ENCODE peak calls at places on chromosomes 7 and 10, in nine cellular contexts. I, L, S, G, J, T, V, Q and P are unnamed samples. For H3K27me3, the result is how much of the 10 kb centered on the place peaks cover.

GRCh38 chr7:120991570-120991969 is 3.1 kb downstream of the CPED1 start:
- DNase-seq in Q (peak), I (no peak), V (no peak), J (no peak), L (no peak), T (no peak), S (no peak), G (no peak), P (no peak)

GRCh38 chr10:5951167-5951711 is 26.1 kb downstream of the IL15RA start:
- DNase-seq in T (peak), Q (peak), S (peak), L (peak), V (peak), I (no peak), J (peak), G (peak), P (no peak)

GRCh38 chr7:158491094-158491493 is 96.5 kb downstream of the PTPRN2 start:
- DNase-seq in I (no peak), L (no peak), S (no peak), Q (no peak), G (no peak), V (no peak), J (no peak), T (no peak), P (no peak)

GRCh38 chr7:108630002-108630401 is 60.3 kb downstream of the DNAJB9 start:
- DNase-seq in V (no peak), G (no peak), L (no peak), S (no peak), T (no peak), Q (no peak), J (no peak), I (peak), P (peak)

GRCh38 chr10:26879744-26880143 is 19.0 kb upstream of the ABI1 start:
- DNase-seq in T (peak), Q (peak), L (no peak), S (no peak), J (peak), G (no peak), I (no peak), V (no peak), P (no peak)

GRCh38 chr7:20417260-20417659 is 86.6 kb downstream of the ITGB8 start:
- DNase-seq in Q (no peak), G (no peak), L (no peak), T (no peak), S (no peak), J (no peak), V (no peak), I (no peak), P (no peak)

GRCh38 chr7:121097577-121097976 is 109.1 kb downstream of the CPED1 start:
- DNase-seq in G (no peak), J (no peak), T (no peak), I (no peak), V (no peak), Q (no peak), L (no peak), S (no peak), P (no peak)

GRCh38 chr7:123401295-123401694 is 133.1 kb downstream of the IQUB start:
- DNase-seq in G (no peak), L (no peak), T (no peak), J (no peak), V (no peak), S (no peak), Q (peak), I (no peak), P (no peak)

GRCh38 chr7:11341285-11341944 is 367.7 kb downstream of the PHF14 start:
- DNase-seq in J (no peak), Q (peak), S (no peak), I (no peak), T (no peak), G (no peak), L (peak), V (no peak), P (peak)

GRCh38 chr7:50206521-50207250 is 97.8 kb upstream of the IKZF1 start:
- DNase-seq in L (no peak), Q (no peak), V (no peak), T (no peak), G (peak), J (no peak), S (no peak), I (no peak), P (no peak)

GRCh38 chr10:82390866-82391658 is 516.1 kb downstream of the NRG3 start:
- DNase-seq in J (no peak), G (no peak), Q (no peak), V (no peak), T (no peak), L (no peak), I (no peak), S (no peak), P (no peak)

GRCh38 chr10:102645388-102645740 is 1.1 kb downstream of the TRIM8 start:
- DNase-seq in V (peak), Q (peak), T (peak), G (peak), S (peak), J (peak), I (peak), L (peak), P (peak)

GRCh38 chr7:90276033-90276728 is 31.2 kb downstream of the CFAP69 start:
- DNase-seq in T (no peak), Q (no peak), J (no peak), G (no peak), L (no peak), I (no peak), S (no peak), V (no peak), P (no peak)

GRCh38 chr10:62502995-62503613 is 128.9 kb downstream of the ZNF365 start:
- DNase-seq in T (no peak), Q (peak), G (no peak), S (no peak), J (no peak), V (no peak), L (peak), I (no peak), P (no peak)

DNA sequence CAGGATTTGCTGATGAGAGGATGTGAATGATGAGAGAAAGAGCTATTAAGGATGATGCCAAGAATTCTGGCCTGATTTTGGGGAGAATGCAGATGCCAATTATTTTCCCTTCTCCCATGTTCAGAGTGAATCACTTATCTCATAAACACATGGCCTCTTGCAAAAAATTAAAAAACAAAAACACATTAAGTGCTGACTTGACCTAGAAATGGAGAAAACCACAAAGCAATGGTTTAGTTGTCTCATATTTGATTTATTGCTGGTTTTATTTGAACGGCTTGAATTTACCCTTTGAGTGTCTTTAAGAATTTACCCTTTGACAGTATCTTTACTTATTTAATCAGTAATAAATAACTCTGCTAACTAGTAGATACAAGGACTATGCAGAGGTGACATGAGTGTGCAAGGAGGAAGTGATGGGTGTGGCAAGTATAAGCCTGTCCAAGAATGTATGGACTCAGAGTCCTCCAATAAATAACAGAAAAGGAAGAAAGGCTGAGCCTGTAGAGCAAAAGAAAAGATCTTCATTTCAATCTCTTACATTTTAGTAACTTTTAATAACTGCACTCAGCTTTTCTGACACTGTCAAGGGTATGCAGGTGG is 68.2 kb upstream of the GSDME start:
- DNase-seq in V (no peak), J (no peak), G (no peak), T (no peak), I (no peak), L (no peak), S (no peak), Q (peak), P (no peak)
- H3K27ac ChIP-seq in V (peak), J (no peak), G (no peak), T (no peak), I (no peak), L (peak), S (no peak), Q (peak), P (peak)

GRCh38 chr10:97771913-97772823 is at the start of gene SFRP5:
- DNase-seq in G (peak), V (no peak), Q (no peak), T (no peak), I (no peak), J (no peak), S (no peak), L (no peak), P (no peak)

GRCh38 chr10:97771055-97771811 is 566 bp downstream of the SFRP5 start:
- DNase-seq in L (no peak), T (no peak), J (no peak), G (peak), S (no peak), V (no peak), I (no peak), Q (no peak), P (peak)

GRCh38 chr10:97768322-97769315 is 3.2 kb downstream of the SFRP5 start:
- DNase-seq in T (no peak), V (no peak), G (no peak), Q (no peak), L (no peak), I (no peak), J (no peak), S (no peak), P (no peak)

GRCh38 chr10:97773096-97773495 is 1.3 kb upstream of the SFRP5 start:
- DNase-seq in I (no peak), S (no peak), J (no peak), L (no peak), G (no peak), T (no peak), Q (no peak), V (no peak), P (no peak)

GRCh38 chr10:97770265-97770664 is 1.5 kb downstream of the SFRP5 start:
- DNase-seq in J (no peak), G (no peak), T (no peak), L (no peak), I (no peak), S (no peak), Q (no peak), V (no peak), P (no peak)
- H3K27me3 ChIP-seq in J (under half), G (half or more), T (under half), L (under half), I (under half), S (under half), Q (under half), V (half or more), P (under half)

DNA sequence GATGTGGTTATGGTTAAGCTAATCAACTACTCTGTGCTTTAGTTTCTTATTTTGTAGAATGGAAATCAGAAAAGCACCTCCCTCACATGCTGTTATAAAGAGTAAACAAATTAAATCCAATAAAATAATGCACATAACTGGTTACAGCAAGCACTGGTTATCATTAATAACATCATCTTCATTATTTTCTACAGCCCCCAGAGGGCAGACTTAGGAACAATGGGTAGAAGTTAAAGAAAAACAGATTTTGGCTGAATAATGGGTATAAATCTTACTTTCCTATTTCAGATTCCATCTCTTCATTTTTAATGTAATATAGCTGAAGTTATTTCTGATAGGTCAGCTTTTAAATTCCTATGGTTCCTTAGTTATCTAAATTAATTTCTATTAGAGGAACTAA is 126.5 kb downstream of the DOCK4 start:
- DNase-seq in L (no peak), Q (peak), J (no peak), I (no peak), G (no peak), S (no peak), T (no peak), V (no peak), P (no peak)
- TF ChIP-seq CTCF in L (no peak), Q (peak), J (no peak), I (peak), G (peak), S (peak), T (peak), V (peak), P (no peak)

GRCh38 chr10:119118231-119118630 is 14.3 kb downstream of the DENND10 start:
- DNase-seq in J (no peak), T (no peak), G (no peak), L (no peak), I (no peak), Q (no peak), V (no peak), S (no peak), P (no peak)

GRCh38 chr10:119116326-119116951 is 12.5 kb downstream of the DENND10 start:
- DNase-seq in S (no peak), Q (no peak), J (no peak), I (no peak), G (no peak), T (no peak), L (no peak), V (no peak), P (no peak)

GRCh38 chr10:119120413-119120867 is 16.5 kb downstream of the DENND10 start:
- DNase-seq in I (no peak), L (no peak), T (no peak), V (no peak), Q (peak), G (no peak), S (no peak), J (no peak), P (no peak)

GRCh38 chr10:119119400-119119799 is 15.5 kb downstream of the DENND10 start:
- DNase-seq in G (no peak), I (no peak), S (no peak), T (no peak), V (no peak), Q (no peak), J (no peak), L (no peak), P (no peak)

GRCh38 chr10:119120875-119121274 is 17.0 kb downstream of the DENND10 start:
- DNase-seq in V (no peak), S (no peak), T (no peak), Q (no peak), L (no peak), G (no peak), J (no peak), I (no peak), P (no peak)
- H3K27ac ChIP-seq in V (peak), S (peak), T (no peak), Q (peak), L (no peak), G (no peak), J (no peak), I (peak), P (no peak)

GRCh38 chr10:117555017-117555416 is 12.5 kb downstream of the EMX2 start:
- DNase-seq in I (no peak), J (no peak), T (no peak), G (no peak), Q (no peak), S (no peak), V (no peak), L (no peak), P (no peak)
- H3K27me3 ChIP-seq in I (half or more), J (under half), T (half or more), G (half or more), Q (under half), S (under half), V (half or more), L (half or more), P (half or more)

GRCh38 chr10:73840403-73841301 is 29.3 kb upstream of the NDST2 start:
- DNase-seq in G (no peak), T (no peak), V (no peak), J (no peak), S (no peak), I (no peak), Q (no peak), L (no peak), P (no peak)
- TF ChIP-seq CTCF in G (no peak), T (no peak), V (no peak), J (no peak), S (no peak), I (no peak), Q (no peak), L (no peak), P (no peak)

GRCh38 chr10:60576130-60577069 is 186.7 kb upstream of the ANK3 start:
- DNase-seq in I (no peak), V (no peak), S (no peak), G (no peak), T (no peak), Q (peak), L (no peak), J (no peak), P (no peak)
- H3K27ac ChIP-seq in I (peak), V (peak), S (peak), G (no peak), T (no peak), Q (no peak), L (peak), J (peak), P (no peak)

GRCh38 chr7:318476-319266 is 28.7 kb downstream of the FOXL3 start:
- DNase-seq in G (no peak), Q (no peak), J (no peak), I (no peak), S (peak), T (no peak), V (no peak), L (no peak), P (no peak)
- H3K27me3 ChIP-seq in G (under half), Q (half or more), J (under half), I (under half), S (under half), T (under half), V (half or more), L (under half), P (under half)

GRCh38 chr10:77430530-77430929 is 207.1 kb downstream of the KCNMA1 start:
- DNase-seq in G (no peak), J (no peak), L (no peak), S (no peak), I (no peak), V (no peak), Q (no peak), T (no peak), P (no peak)
- TF ChIP-seq CTCF in G (peak), J (no peak), L (no peak), S (no peak), I (no peak), V (no peak), Q (peak), T (no peak), P (no peak)

GRCh38 chr7:44058759-44059218 is 6.6 kb downstream of the PGAM2 start:
- DNase-seq in L (no peak), Q (no peak), V (peak), S (peak), T (no peak), I (no peak), G (no peak), J (no peak), P (no peak)

GRCh38 chr7:44060948-44061644 is 4.3 kb downstream of the PGAM2 start:
- DNase-seq in S (peak), Q (no peak), J (no peak), G (no peak), L (no peak), T (peak), V (peak), I (no peak), P (peak)

GRCh38 chr7:44061645-44062179 is 3.7 kb downstream of the PGAM2 start:
- DNase-seq in G (no peak), L (no peak), T (peak), S (peak), Q (no peak), I (no peak), J (no peak), V (no peak), P (no peak)

GRCh38 chr7:44059219-44060090 is 5.9 kb downstream of the PGAM2 start:
- DNase-seq in V (peak), Q (no peak), I (no peak), T (peak), L (no peak), S (peak), J (no peak), G (no peak), P (peak)

GRCh38 chr7:44060091-44060947 is 5.0 kb downstream of the PGAM2 start:
- DNase-seq in G (no peak), J (no peak), T (peak), S (peak), V (peak), L (no peak), Q (no peak), I (no peak), P (no peak)
- H3K27ac ChIP-seq in G (no peak), J (no peak), T (no peak), S (no peak), V (peak), L (no peak), Q (no peak), I (peak), P (no peak)